ENCODE peak calls at places on chromosomes 4 and X, in nine cellular contexts. W, R, H, K, X, F, A, J and M are unnamed samples.

GRCh38 chrX:119502727-119503483 is 34.7 kb downstream of the SLC25A5 start:
- DNase-seq in W (no peak), R (peak; percentile 28), H (no peak), K (peak; percentile 40), X (peak; percentile 82), F (no peak), A (peak; percentile 89), J (no peak), M (peak; percentile 40)

GRCh38 chr4:53281438-53281837 is 84.4 kb downstream of the SCFD2 start:
- DNase-seq in W (no peak), R (no peak), H (no peak), K (no peak), X (no peak), F (no peak), A (no peak), J (no peak), M (no peak)

GRCh38 chrX:77447339-77448149 is at the start of gene FGF16:
- DNase-seq in W (no peak), R (no peak), H (no peak), K (no peak), X (no peak), F (no peak), A (no peak), J (no peak), M (no peak)

GRCh38 chr4:27684501-27685077 is 823.9 kb downstream of the STIM2 start:
- DNase-seq in W (no peak), R (no peak), H (peak; percentile 54), K (peak; percentile 53), X (peak; percentile 72), F (no peak), A (no peak), J (peak; percentile 81), M (peak; percentile 81)

GRCh38 chr4:3634281-3635089 is 102.3 kb upstream of the LRPAP1 start:
- DNase-seq in W (no peak), R (no peak), H (no peak), K (no peak), X (no peak), F (no peak), A (no peak), J (no peak), M (no peak)

GRCh38 chr4:107709916-107710315 is 10.1 kb downstream of the PAPSS1 start:
- DNase-seq in W (no peak), R (no peak), H (no peak), K (peak; percentile 4), X (peak; percentile 35), F (no peak), A (no peak), J (no peak), M (no peak)

GRCh38 chrX:2320580-2321327 is 180.0 kb downstream of the DHRSX start:
- DNase-seq in W (no peak), R (no peak), H (no peak), K (no peak), X (peak; percentile 58), F (no peak), A (no peak), J (no peak), M (no peak)

GRCh38 chr4:168309781-168310180 is 8.8 kb downstream of the DDX60 start:
- DNase-seq in W (no peak), R (no peak), H (no peak), K (no peak), X (no peak), F (no peak), A (no peak), J (peak; percentile 13), M (no peak)

GRCh38 chr4:70571772-70572171 is 20.3 kb upstream of the AMBN start:
- DNase-seq in W (no peak), R (no peak), H (no peak), K (no peak), X (no peak), F (no peak), A (no peak), J (no peak), M (no peak)

GRCh38 chr4:7032591-7032990 is 10.6 kb upstream of the TADA2B start:
- DNase-seq in W (no peak), R (no peak), H (no peak), K (no peak), X (no peak), F (no peak), A (no peak), J (no peak), M (no peak)

GRCh38 chr4:140653718-140654515 is 85.2 kb upstream of the UCP1 start:
- DNase-seq in W (no peak), R (no peak), H (no peak), K (peak; percentile 6), X (peak; percentile 34), F (no peak), A (no peak), J (no peak), M (no peak)

GRCh38 chrX:153876112-153876491 is 9.9 kb downstream of the L1CAM start:
- DNase-seq in W (no peak), R (no peak), H (no peak), K (no peak), X (no peak), F (no peak), A (no peak), J (no peak), M (no peak)

GRCh38 chr4:81844717-81845116 is 373.0 kb upstream of the RASGEF1B start:
- DNase-seq in W (peak; percentile 44), R (peak; percentile 73), H (peak; percentile 77), K (peak; percentile 47), X (peak; percentile 76), F (peak; percentile 60), A (no peak), J (peak; percentile 90), M (peak; percentile 52)

GRCh38 chr4:36020351-36020750 is 224.0 kb downstream of the ARAP2 start:
- DNase-seq in W (no peak), R (no peak), H (no peak), K (no peak), X (no peak), F (no peak), A (no peak), J (no peak), M (no peak)

GRCh38 chr4:82705169-82705568 is 93.4 kb downstream of the SCD5 start:
- DNase-seq in W (no peak), R (no peak), H (no peak), K (no peak), X (no peak), F (no peak), A (no peak), J (no peak), M (no peak)

GRCh38 chrX:39857780-39858179 is 240.0 kb downstream of the BCOR start:
- DNase-seq in W (no peak), R (no peak), H (no peak), K (no peak), X (no peak), F (no peak), A (no peak), J (no peak), M (no peak)

GRCh38 chrX:103629295-103630170 is 758 bp downstream of the TCEAL1 start:
- DNase-seq in W (no peak), R (peak; percentile 18), H (peak; percentile 61), K (peak; percentile 70), X (peak; percentile 73), F (peak; percentile 0), A (no peak), J (peak; percentile 87), M (peak; percentile 64)

GRCh38 chr4:1318488-1319213 is 28.4 kb upstream of the UVSSA start:
- DNase-seq in W (peak; percentile 25), R (peak; percentile 33), H (no peak), K (no peak), X (no peak), F (peak; percentile 29), A (no peak), J (no peak), M (no peak)